ENCODE peak calls at places on chromosomes 11 and 22, in four cellular contexts. One of them, this sample, is unnamed. For H3K4me1 and H3K36me3, the result is how much of the 10 kb centered on the place peaks cover.

GRCh38 chr11:124863137-124863825 is 2.0 kb upstream of the ROBO3 start:
- DNase-seq in hepatocyte: peak
- DNase-seq in mesendoderm: peak
- DNase-seq in NT2/D1: no peak
- DNase-seq in this sample: no peak

GRCh38 chr11:68127791-68128681 is 6.8 kb upstream of the CHKA start:
- DNase-seq in hepatocyte: peak
- DNase-seq in mesendoderm: peak
- DNase-seq in NT2/D1: peak
- DNase-seq in this sample: peak

GRCh38 chr11:111098091-111098490 is 147.4 kb upstream of the POU2AF2 start:
- DNase-seq in hepatocyte: no peak
- DNase-seq in mesendoderm: no peak
- DNase-seq in NT2/D1: no peak
- DNase-seq in this sample: no peak

GRCh38 chr22:43425976-43426785 is 14.4 kb downstream of the MPPED1 start:
- DNase-seq in hepatocyte: no peak
- DNase-seq in NT2/D1: no peak
- DNase-seq in mesendoderm: no peak
- DNase-seq in this sample: no peak

GRCh38 chr11:121671276-121672168 is 218.8 kb upstream of the SORL1-AS1 start:
- DNase-seq in mesendoderm: no peak
- DNase-seq in hepatocyte: peak
- DNase-seq in NT2/D1: no peak
- DNase-seq in this sample: no peak

GRCh38 chr11:37978647-37979046 is 1380.6 kb upstream of the RAG2 start:
- DNase-seq in NT2/D1: no peak
- DNase-seq in hepatocyte: no peak
- DNase-seq in mesendoderm: no peak
- DNase-seq in this sample: no peak

GRCh38 chr22:17091851-17092250 is 7.1 kb downstream of the IL17RA start:
- DNase-seq in mesendoderm: no peak
- DNase-seq in hepatocyte: no peak
- DNase-seq in NT2/D1: no peak
- DNase-seq in this sample: no peak

GRCh38 chr11:44774131-44774530 is 47.4 kb downstream of the TSPAN18 start:
- DNase-seq in NT2/D1: no peak
- DNase-seq in mesendoderm: peak
- DNase-seq in hepatocyte: no peak
- DNase-seq in this sample: no peak

GRCh38 chr11:95149659-95150294 is 60.1 kb downstream of the ENDOD1 start:
- DNase-seq in NT2/D1: no peak
- DNase-seq in hepatocyte: peak
- DNase-seq in mesendoderm: peak
- DNase-seq in this sample: no peak

GRCh38 chr11:46380340-46381045 is 976 bp upstream of the MDK start:
- DNase-seq in hepatocyte: peak
- DNase-seq in mesendoderm: peak
- DNase-seq in NT2/D1: no peak
- DNase-seq in this sample: no peak

GRCh38 chr22:40512426-40513136 is 123.9 kb downstream of the MRTFA start:
- DNase-seq in NT2/D1: no peak
- DNase-seq in hepatocyte: peak
- DNase-seq in mesendoderm: peak
- DNase-seq in this sample: no peak

GRCh38 chr22:18078329-18079041 is 695 bp downstream of the PEX26 start:
- DNase-seq in hepatocyte: peak
- DNase-seq in NT2/D1: no peak
- DNase-seq in mesendoderm: peak
- DNase-seq in this sample: no peak

GRCh38 chr11:132126973-132127900 is 756.8 kb downstream of the NTM start:
- DNase-seq in mesendoderm: peak
- DNase-seq in NT2/D1: peak
- DNase-seq in hepatocyte: peak
- DNase-seq in this sample: no peak
- H3K4me3 ChIP-seq in mesendoderm: no peak
- H3K4me3 ChIP-seq in NT2/D1: peak
- H3K4me3 ChIP-seq in hepatocyte: no peak
- H3K4me3 ChIP-seq in this sample: no peak

GRCh38 chr11:78163828-78164227 is 24.4 kb upstream of the ALG8 start:
- DNase-seq in NT2/D1: no peak
- DNase-seq in hepatocyte: no peak
- DNase-seq in mesendoderm: no peak
- DNase-seq in this sample: no peak
- H3K4me1 ChIP-seq in NT2/D1: under half
- H3K4me1 ChIP-seq in hepatocyte: under half
- H3K4me1 ChIP-seq in mesendoderm: under half
- H3K4me1 ChIP-seq in this sample: under half

GRCh38 chr11:74871037-74871436 is 77.9 kb downstream of the XRRA1 start:
- DNase-seq in mesendoderm: peak
- DNase-seq in NT2/D1: no peak
- DNase-seq in hepatocyte: no peak
- DNase-seq in this sample: no peak
- H3K36me3 ChIP-seq in mesendoderm: under half
- H3K36me3 ChIP-seq in NT2/D1: under half
- H3K36me3 ChIP-seq in hepatocyte: under half
- H3K36me3 ChIP-seq in this sample: under half

GRCh38 chr11:77503006-77503405 is 29.1 kb upstream of the PAK1 start:
- DNase-seq in NT2/D1: no peak
- DNase-seq in hepatocyte: peak
- DNase-seq in mesendoderm: no peak
- DNase-seq in this sample: no peak

GRCh38 chr11:77506857-77507256 is 33.0 kb upstream of the PAK1 start:
- DNase-seq in hepatocyte: peak
- DNase-seq in mesendoderm: no peak
- DNase-seq in NT2/D1: no peak
- DNase-seq in this sample: no peak

GRCh38 chr11:77505956-77506355 is 32.1 kb upstream of the PAK1 start:
- DNase-seq in hepatocyte: no peak
- DNase-seq in mesendoderm: no peak
- DNase-seq in NT2/D1: no peak
- DNase-seq in this sample: no peak

GRCh38 chr11:77501748-77502147 is 27.9 kb upstream of the PAK1 start:
- DNase-seq in NT2/D1: no peak
- DNase-seq in mesendoderm: no peak
- DNase-seq in hepatocyte: no peak
- DNase-seq in this sample: no peak

DNA sequence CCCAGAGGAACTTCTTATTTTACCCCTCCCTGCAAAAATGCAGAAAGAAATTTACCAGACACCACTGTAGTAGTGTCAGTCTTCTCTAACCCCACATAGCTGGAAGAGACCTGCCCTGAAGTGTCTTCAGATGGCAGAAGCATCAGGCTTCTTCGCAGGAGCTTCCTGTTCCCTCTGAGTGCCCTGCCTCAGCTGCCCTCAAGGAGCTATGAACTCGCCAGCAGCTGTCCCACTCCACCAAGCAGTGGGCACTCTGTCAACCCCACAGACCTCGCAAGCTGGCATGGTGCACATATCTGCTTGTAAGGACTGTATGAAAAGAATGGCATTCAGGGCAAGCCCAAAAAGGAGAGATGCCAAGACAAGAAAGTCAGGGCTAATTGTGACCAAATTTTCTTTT is 28.6 kb upstream of the PAK1 start:
- DNase-seq in NT2/D1: no peak
- DNase-seq in mesendoderm: no peak
- DNase-seq in hepatocyte: no peak
- DNase-seq in this sample: no peak
- H3K4me3 ChIP-seq in NT2/D1: no peak
- H3K4me3 ChIP-seq in mesendoderm: no peak
- H3K4me3 ChIP-seq in hepatocyte: no peak
- H3K4me3 ChIP-seq in this sample: no peak

DNA sequence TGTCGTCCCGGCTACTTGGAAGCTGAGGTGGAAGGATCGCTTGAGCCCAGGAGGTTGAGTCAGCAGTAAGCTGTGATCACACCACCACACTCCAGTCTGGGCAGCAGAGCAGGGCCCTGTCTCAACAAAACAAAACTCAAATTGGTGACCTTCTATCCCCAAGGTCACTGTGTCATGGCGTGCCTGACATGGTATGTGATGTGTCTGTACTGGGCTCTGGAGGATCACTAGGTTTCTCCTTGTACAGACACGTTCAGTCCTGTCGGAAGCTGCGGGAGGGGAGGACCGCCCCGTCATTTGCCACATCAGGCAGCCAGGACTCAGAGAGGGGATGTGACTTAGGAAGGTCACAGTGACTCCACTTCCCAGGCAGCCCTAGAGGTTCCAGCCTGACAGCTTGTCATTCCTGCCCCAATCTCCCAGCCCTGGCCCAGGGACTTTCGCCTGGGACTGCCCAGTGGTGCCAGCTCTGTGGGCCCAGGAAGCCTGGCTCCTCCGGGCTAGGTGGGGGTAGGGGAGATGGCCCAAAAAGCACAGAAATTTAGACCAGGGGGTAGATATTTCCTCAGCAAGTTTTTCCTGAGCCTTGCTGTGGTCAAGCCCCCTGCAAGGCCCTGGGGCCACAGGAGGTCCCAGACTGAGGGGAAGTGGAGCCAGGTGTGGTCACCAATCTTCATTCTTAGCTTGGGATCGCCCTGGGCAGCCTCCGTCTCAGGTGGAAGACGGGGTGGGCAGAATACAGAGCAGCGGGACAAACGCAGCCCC is 53.2 kb downstream of the TRIOBP start:
- DNase-seq in mesendoderm: peak
- DNase-seq in hepatocyte: no peak
- DNase-seq in NT2/D1: no peak
- DNase-seq in this sample: no peak
- H3K4me1 ChIP-seq in mesendoderm: under half
- H3K4me1 ChIP-seq in hepatocyte: half or more
- H3K4me1 ChIP-seq in NT2/D1: under half
- H3K4me1 ChIP-seq in this sample: under half

DNA sequence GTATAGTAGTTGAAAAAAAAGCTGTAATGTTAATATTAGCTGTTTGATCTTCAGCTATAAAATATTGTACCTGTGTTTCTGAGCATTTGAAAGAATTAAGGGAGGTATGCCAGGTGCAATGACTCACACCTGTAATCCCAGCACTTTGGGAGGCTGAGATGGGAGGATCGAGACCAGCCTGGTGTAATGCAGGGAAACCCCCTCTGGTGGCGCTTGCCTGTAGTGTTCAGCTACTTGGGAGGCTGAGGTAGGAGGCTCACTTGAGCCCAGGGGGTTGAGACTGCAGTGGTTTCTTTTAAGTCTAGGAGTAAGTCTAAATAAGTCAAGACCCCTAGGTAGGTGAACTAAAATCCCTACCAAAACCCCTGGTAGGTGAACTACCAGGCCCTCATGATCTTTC is 37.1 kb downstream of the TAF1D start:
- DNase-seq in mesendoderm: peak
- DNase-seq in hepatocyte: no peak
- DNase-seq in NT2/D1: no peak
- DNase-seq in this sample: no peak
- H3K36me3 ChIP-seq in mesendoderm: under half
- H3K36me3 ChIP-seq in hepatocyte: under half
- H3K36me3 ChIP-seq in NT2/D1: half or more
- H3K36me3 ChIP-seq in this sample: under half

DNA sequence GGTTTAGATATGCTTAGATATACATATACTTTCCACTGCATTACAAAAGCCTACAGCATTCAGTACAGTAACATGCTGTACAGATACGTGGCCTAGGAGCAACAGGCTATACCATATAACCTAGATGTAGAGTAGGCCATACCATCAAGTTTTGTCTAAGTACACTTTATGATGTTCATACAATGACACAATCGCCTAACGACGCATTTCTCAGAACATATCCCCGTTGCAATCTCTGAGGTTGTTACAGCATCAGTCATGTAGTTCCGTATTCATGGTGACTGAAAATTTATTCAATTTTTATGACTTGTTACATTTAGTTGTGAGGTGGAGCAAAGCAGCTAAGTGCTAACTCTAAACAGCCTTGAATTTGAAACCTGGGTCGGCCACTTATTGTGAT is 6.7 kb downstream of the ZBTB44 start:
- DNase-seq in hepatocyte: no peak
- DNase-seq in NT2/D1: no peak
- DNase-seq in mesendoderm: no peak
- DNase-seq in this sample: no peak
- H3K4me3 ChIP-seq in hepatocyte: no peak
- H3K4me3 ChIP-seq in NT2/D1: no peak
- H3K4me3 ChIP-seq in mesendoderm: no peak
- H3K4me3 ChIP-seq in this sample: no peak